ENCODE peak calls at places on chromosomes 5 and 9, in five cellular contexts. N is prostate gland; A is GM23338; Y is activated CD4-positive, alpha-beta T cell treated with anti-CD3 and anti-CD28 coated beads for 1 hour; J is choroid plexus epithelial cell. Q is an unnamed sample.

GRCh38 chr5:37662789-37663475 is 176.9 kb downstream of the GDNF start:
- DNase-seq in J (no peak), A (no peak), N (no peak), Y (no peak), Q (no peak)

GRCh38 chr5:15791274-15791673 is 291.3 kb downstream of the FBXL7 start:
- DNase-seq in N (no peak), Y (no peak), A (no peak), J (peak), Q (no peak)

GRCh38 chr5:133341915-133342710 is 270.2 kb downstream of the FSTL4 start:
- DNase-seq in Y (no peak), N (no peak), J (no peak), A (peak), Q (no peak)

GRCh38 chr5:140148508-140148907 is 22.8 kb downstream of the IGIP start:
- DNase-seq in N (no peak), Y (no peak), J (peak), A (peak), Q (no peak)

GRCh38 chr5:40395241-40395640 is 284.5 kb upstream of the PTGER4 start:
- DNase-seq in J (no peak), Y (no peak), N (no peak), A (no peak), Q (no peak)

GRCh38 chr9:13487936-13488335 is 208.4 kb upstream of the MPDZ start:
- DNase-seq in Y (no peak), A (no peak), J (no peak), N (peak), Q (no peak)

GRCh38 chr5:149605998-149606721 is 24.9 kb downstream of the ARHGEF37 start:
- DNase-seq in A (no peak), Y (no peak), N (peak), J (peak), Q (no peak)

GRCh38 chr9:92749934-92750315 is 14.7 kb downstream of the BICD2 start:
- DNase-seq in A (no peak), J (peak), N (no peak), Y (no peak), Q (no peak)